ENCODE peak calls at places on chromosome 9, in four cellular contexts. S is H1, B is HepG2, I is GM12878. T is an unnamed sample.

GRCh38 chr9:135105938-135106491 is 18.5 kb downstream of the OLFM1 start:
- DNase-seq in I (no peak), B (no peak), S (no peak), T (no peak)

GRCh38 chr9:131578778-131579504 is 33.6 kb downstream of the PRRT1B start:
- DNase-seq in I (peak; percentile 16), B (no peak), S (no peak), T (no peak)

GRCh38 chr9:86997961-86998360 is 50.7 kb upstream of the GAS1 start:
- DNase-seq in I (no peak), B (no peak), S (no peak), T (no peak)

GRCh38 chr9:118455781-118456180 is 751.6 kb downstream of the TLR4 start:
- DNase-seq in B (no peak), S (no peak), I (no peak), T (no peak)

GRCh38 chr9:114035845-114036785 is 42.0 kb downstream of the AMBP start:
- DNase-seq in B (no peak), I (no peak), S (peak; percentile 34), T (no peak)

GRCh38 chr9:738209-738915 is 103.1 kb upstream of the DMRT1 start:
- DNase-seq in I (no peak), S (no peak), B (no peak), T (no peak)

GRCh38 chr9:115847245-115847644 is 306.3 kb upstream of the PAPPA start:
- DNase-seq in B (no peak), I (no peak), S (no peak), T (no peak)

GRCh38 chr9:137312852-137313325 is 10.8 kb upstream of the NRARP start:
- DNase-seq in B (no peak), I (no peak), S (no peak), T (no peak)

GRCh38 chr9:117672397-117672796 is 31.8 kb upstream of the TLR4 start:
- DNase-seq in B (peak; percentile 1), S (no peak), I (no peak), T (no peak)

GRCh38 chr9:114561771-114562170 is 25.8 kb upstream of the ATP6V1G1 start:
- DNase-seq in B (no peak), I (no peak), S (no peak), T (no peak)

GRCh38 chr9:133874061-133874638 is 118.0 kb downstream of the VAV2 start:
- DNase-seq in I (no peak), S (no peak), B (no peak), T (no peak)

GRCh38 chr9:79977510-79978197 is 405.9 kb downstream of the TLE4 start:
- DNase-seq in S (no peak), I (no peak), B (no peak), T (no peak)

GRCh38 chr9:113987526-113987925 is 90.6 kb downstream of the AMBP start:
- DNase-seq in I (no peak), S (no peak), B (no peak), T (no peak)

GRCh38 chr9:97052735-97053134 is 13.8 kb upstream of the CTSV start:
- DNase-seq in S (peak; percentile 40), I (no peak), B (no peak), T (no peak)

GRCh38 chr9:121309171-121309570 is 41.2 kb downstream of the GSN start:
- DNase-seq in I (no peak), S (no peak), B (no peak), T (no peak)

GRCh38 chr9:107982735-107983134 is 493.2 kb upstream of the KLF4 start:
- DNase-seq in B (no peak), I (no peak), S (no peak), T (no peak)

GRCh38 chr9:105205787-105206511 is 38.5 kb upstream of the SLC44A1 start:
- DNase-seq in S (no peak), B (no peak), I (no peak), T (no peak)

GRCh38 chr9:116506685-116507084 is 180.4 kb upstream of the TRIM32 start:
- DNase-seq in B (no peak), I (no peak), S (no peak), T (no peak)

GRCh38 chr9:116644099-116644688 is 42.9 kb upstream of the TRIM32 start:
- DNase-seq in B (no peak), S (no peak), I (no peak), T (no peak)

GRCh38 chr9:92717201-92718085 is 47.2 kb downstream of the BICD2 start:
- DNase-seq in I (no peak), S (peak; percentile 35), B (no peak), T (no peak)

GRCh38 chr9:79682076-79682736 is 110.4 kb downstream of the TLE4 start:
- DNase-seq in S (no peak), I (no peak), B (peak; percentile 24), T (no peak)

GRCh38 chr9:132584616-132585560 is 2.5 kb downstream of the BARHL1 start:
- DNase-seq in S (no peak), I (no peak), B (no peak), T (no peak)

GRCh38 chr9:135932656-135933055 is 25.3 kb upstream of the CAMSAP1 start:
- DNase-seq in I (no peak), S (no peak), B (no peak), T (no peak)

GRCh38 chr9:121582641-121583040 is 68.8 kb upstream of the DAB2IP start:
- DNase-seq in I (no peak), B (no peak), S (peak; percentile 47), T (no peak)

GRCh38 chr9:13621871-13622564 is 342.5 kb upstream of the MPDZ start:
- DNase-seq in I (no peak), S (no peak), B (no peak), T (no peak)

GRCh38 chr9:122190597-122191381 is 31.1 kb downstream of the MORN5 start:
- DNase-seq in B (peak; percentile 52), S (no peak), I (no peak), T (no peak)

GRCh38 chr9:123689701-123690428 is 240.1 kb downstream of the DENND1A start:
- DNase-seq in B (no peak), I (no peak), S (no peak), T (no peak)

GRCh38 chr9:104969116-104969515 is 41.2 kb upstream of the ABCA1 start:
- DNase-seq in I (no peak), S (peak; percentile 58), B (no peak), T (peak; percentile 62)

GRCh38 chr9:116267021-116267420 is 113.4 kb downstream of the PAPPA start:
- DNase-seq in I (no peak), B (no peak), S (no peak), T (no peak)

GRCh38 chr9:136302527-136302926 is 1.4 kb downstream of the CCDC187 start:
- DNase-seq in B (no peak), I (no peak), S (no peak), T (no peak)

GRCh38 chr9:34663296-34663590 is 786 bp upstream of the CCL27 start:
- DNase-seq in I (no peak), B (no peak), S (no peak), T (no peak)
- TF ChIP-seq SUZ12 in I (no peak), B (no peak), S (no peak), T (no peak)

GRCh38 chr9:109095321-109095720 is 24.4 kb downstream of the TMEM245 start:
- DNase-seq in S (no peak), B (no peak), I (no peak), T (no peak)
- H3K4me1 ChIP-seq in S (peaks cover 11% of the 10 kb centered on the region), B (peaks cover 41% of the 10 kb centered on the region), I (peaks cover 17% of the 10 kb centered on the region), T (no peaks in the 10 kb centered on the region)

DNA sequence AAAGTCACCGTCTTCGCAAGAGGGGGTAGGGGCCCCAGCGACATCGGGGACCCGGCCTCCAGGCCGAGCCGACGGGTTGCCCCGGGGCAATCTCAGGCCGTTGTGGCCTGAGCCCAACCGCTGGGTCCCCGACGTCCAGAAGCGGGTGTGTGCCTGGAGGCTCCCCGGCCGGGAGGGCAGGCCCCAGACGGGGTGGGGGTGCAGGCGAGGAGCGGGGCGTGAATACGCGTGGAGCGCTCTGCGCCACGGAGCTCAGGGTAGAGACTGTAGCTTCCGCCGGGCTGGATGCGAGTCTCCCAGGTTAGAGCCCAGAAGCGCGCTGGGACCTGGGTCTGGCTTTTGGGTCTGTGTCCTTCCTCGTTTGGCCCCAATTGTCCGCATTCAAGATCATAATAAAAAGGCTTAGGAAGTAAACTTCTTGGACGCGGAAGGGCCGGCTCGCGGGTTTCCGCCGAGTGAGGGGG is 3.5 kb downstream of the BARX1 start:
- DNase-seq in S (peak; percentile 69), B (no peak), I (no peak), T (no peak)
- H3K4me3 ChIP-seq in S (no peak overlapping the region), B (no peak overlapping the region), I (no peak overlapping the region), T (no peak overlapping the region)

GRCh38 chr9:129885018-129885669 is 49.9 kb downstream of the USP20 start:
- DNase-seq in I (peak; percentile 20), B (peak; percentile 33), S (peak; percentile 71), T (no peak)
- TF ChIP-seq SUZ12 in I (no peak), B (no peak), S (no peak), T (no peak)

GRCh38 chr9:94870793-94871558 is 144.5 kb downstream of the AOPEP start:
- DNase-seq in I (no peak), B (no peak), S (peak; percentile 26), T (no peak)
- H3K4me1 ChIP-seq in I (peaks cover 4% of the 10 kb centered on the region), B (peaks cover 34% of the 10 kb centered on the region), S (no peaks in the 10 kb centered on the region), T (no peaks in the 10 kb centered on the region)

DNA sequence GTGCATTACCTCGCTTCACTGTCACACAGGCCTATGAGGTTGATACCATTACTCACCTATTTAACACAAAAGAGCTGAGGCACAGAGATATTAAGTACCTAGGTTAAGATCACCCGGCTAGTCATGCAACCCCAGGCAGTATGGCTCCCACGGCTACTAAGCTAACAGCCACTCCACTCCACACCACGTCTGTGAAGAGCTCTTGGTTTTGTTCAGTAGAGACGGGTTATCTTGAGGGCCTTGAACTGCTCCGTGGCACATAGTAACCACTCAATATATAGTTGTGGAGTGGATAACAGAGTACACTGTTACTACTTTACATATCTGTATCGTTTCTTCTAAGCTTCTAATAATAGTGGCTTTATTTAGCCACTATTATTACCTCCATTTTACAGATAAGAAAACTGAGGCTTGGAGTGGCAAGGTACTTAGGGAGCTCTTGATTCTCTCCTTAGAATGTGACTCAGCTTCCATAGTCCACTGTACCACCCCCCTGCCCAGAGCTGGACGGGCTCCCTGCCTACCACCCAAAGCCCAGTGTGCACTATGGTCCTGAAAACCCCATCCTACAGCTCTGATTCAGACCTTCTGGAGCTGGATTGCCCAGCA is 1.0 kb upstream of the CORO2A start:
- DNase-seq in B (no peak), S (no peak), I (no peak), T (no peak)
- H3K4me3 ChIP-seq in B (peak overlapping the region; percentile 98), S (peak overlapping the region; percentile 63), I (peak overlapping the region; percentile 78), T (no peak overlapping the region)

GRCh38 chr9:112360047-112360804 is 19.7 kb upstream of the HSDL2 start:
- DNase-seq in I (no peak), B (no peak), S (no peak), T (no peak)

GRCh38 chr9:112367465-112367864 is 12.4 kb upstream of the HSDL2 start:
- DNase-seq in S (no peak), B (no peak), I (no peak), T (no peak)

GRCh38 chr9:112366591-112366990 is 13.3 kb upstream of the HSDL2 start:
- DNase-seq in B (peak; percentile 39), I (no peak), S (peak; percentile 55), T (no peak)

DNA sequence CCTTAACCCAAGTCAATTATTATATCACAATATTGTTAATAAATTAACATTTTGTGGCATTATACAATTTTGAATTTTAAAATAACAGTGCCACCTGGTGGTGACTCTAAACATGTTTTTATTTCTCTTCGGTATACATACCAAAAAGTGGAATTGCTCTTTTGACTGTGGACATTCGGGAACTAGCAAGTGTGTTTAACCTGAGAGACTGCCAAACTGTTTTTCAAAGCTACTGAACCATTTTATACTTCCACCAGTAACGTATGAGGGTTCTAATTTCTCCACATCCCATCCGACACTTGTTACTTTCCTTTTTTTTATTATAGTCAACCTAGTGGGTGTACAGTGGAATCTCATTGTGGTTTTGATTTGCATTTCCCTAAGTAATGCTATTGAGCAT is 18.3 kb upstream of the HSDL2 start:
- DNase-seq in I (no peak), B (peak; percentile 37), S (no peak), T (no peak)
- TF ChIP-seq SUZ12 in I (no peak), B (no peak), S (no peak), T (no peak)

GRCh38 chr9:89442016-89442415 is 55.9 kb downstream of the SEMA4D start:
- DNase-seq in S (no peak), I (no peak), B (no peak), T (no peak)
- H3K4me1 ChIP-seq in S (peaks cover 2% of the 10 kb centered on the region), I (peaks cover 63% of the 10 kb centered on the region), B (no peaks in the 10 kb centered on the region), T (peaks cover 21% of the 10 kb centered on the region)